ENCODE peak calls at places on chromosomes 12 and 14, in five cellular contexts. B is testis; J is uterus; H is CD4-positive, alpha-beta T cell; V is dorsolateral prefrontal cortex. G is an unnamed sample.

GRCh38 chr12:79522237-79522636 is 168.5 kb downstream of the PAWR start:
- DNase-seq in B (no peak), J (no peak), V (no peak), H (no peak), G (no peak)

GRCh38 chr12:64007853-64008252 is 163.4 kb downstream of the SRGAP1 start:
- DNase-seq in B (no peak), H (no peak), J (no peak), V (no peak), G (no peak)

GRCh38 chr12:118742426-118742825 is 238.9 kb upstream of the SRRM4 start:
- DNase-seq in B (no peak), H (no peak), V (no peak), J (no peak), G (no peak)

GRCh38 chr12:119512772-119513497 is 80.6 kb upstream of the TMEM233 start:
- DNase-seq in J (no peak), H (no peak), V (no peak), B (peak), G (no peak)

GRCh38 chr14:57714487-57714899 is 151.4 kb downstream of the SLC35F4 start:
- DNase-seq in V (no peak), H (no peak), J (no peak), B (no peak), G (no peak)

GRCh38 chr14:96756745-96757144 is 40.4 kb upstream of the VRK1 start:
- DNase-seq in H (no peak), J (no peak), B (no peak), V (no peak), G (no peak)

GRCh38 chr12:9039397-9039977 is 50.1 kb downstream of the KLRG1 start:
- DNase-seq in H (no peak), B (peak), V (no peak), J (no peak), G (peak)

GRCh38 chr14:90815817-90816662 is at the start of gene TTC7B:
- DNase-seq in J (no peak), V (peak), H (no peak), B (no peak), G (peak)

GRCh38 chr14:73142216-73142615 is 5.9 kb downstream of the PSEN1 start:
- DNase-seq in J (no peak), H (no peak), V (no peak), B (no peak), G (no peak)

GRCh38 chr12:99200711-99201384 is 446.7 kb upstream of the GARIN6 start:
- DNase-seq in B (no peak), V (no peak), H (no peak), J (no peak), G (no peak)

GRCh38 chr14:61533513-61534255 is 161.6 kb upstream of the HIF1A start:
- DNase-seq in H (no peak), J (no peak), B (no peak), V (no peak), G (no peak)

GRCh38 chr14:58979325-58979724 is 209.1 kb upstream of the DAAM1 start:
- DNase-seq in J (no peak), H (no peak), V (no peak), B (no peak), G (no peak)

GRCh38 chr12:49098035-49098451 is 3.4 kb upstream of the DHH start:
- DNase-seq in H (peak), B (peak), V (peak), J (peak), G (peak)

GRCh38 chr14:45057881-45058364 is 26.0 kb upstream of the PRPF39 start:
- DNase-seq in B (no peak), V (no peak), H (no peak), J (no peak), G (no peak)

GRCh38 chr14:33758545-33758944 is 192.3 kb downstream of the EGLN3 start:
- DNase-seq in H (no peak), B (no peak), J (no peak), V (no peak), G (no peak)

GRCh38 chr12:115210533-115211252 is 526.7 kb upstream of the TBX3 start:
- DNase-seq in B (peak), H (no peak), J (no peak), V (no peak), G (no peak)

GRCh38 chr14:52055215-52055614 is 13.6 kb downstream of the NID2 start:
- DNase-seq in H (no peak), V (no peak), B (no peak), J (no peak), G (no peak)

GRCh38 chr12:52232233-52232915 is 669 bp upstream of the KRT7 start:
- DNase-seq in V (no peak), B (no peak), H (no peak), J (no peak), G (no peak)

GRCh38 chr12:114306646-114307045 is 99.3 kb downstream of the TBX5 start:
- DNase-seq in J (no peak), H (no peak), B (no peak), V (no peak), G (no peak)

GRCh38 chr14:91509083-91509877 is 830 bp downstream of the PPP4R3A start:
- DNase-seq in J (no peak), H (peak), V (peak), B (peak), G (no peak)

GRCh38 chr12:105451798-105452197 is 121.3 kb downstream of the C12orf75 start:
- DNase-seq in V (no peak), J (no peak), H (no peak), B (no peak), G (no peak)

GRCh38 chr12:39357046-39357445 is 85.9 kb downstream of the KIF21A start:
- DNase-seq in H (no peak), B (no peak), J (no peak), V (no peak), G (no peak)

GRCh38 chr12:30972035-30972434 is 45.5 kb downstream of the TSPAN11 start:
- DNase-seq in B (no peak), H (no peak), J (no peak), V (no peak), G (no peak)

GRCh38 chr14:82410064-82410463 is 876.4 kb upstream of the SEL1L start:
- DNase-seq in B (no peak), V (no peak), H (no peak), J (no peak), G (no peak)

GRCh38 chr14:73235531-73236155 is 1.7 kb upstream of the PAPLN start:
- DNase-seq in H (no peak), J (no peak), B (peak), V (no peak), G (peak)

GRCh38 chr12:79358716-79359341 is 331.9 kb downstream of the PAWR start:
- DNase-seq in J (no peak), V (no peak), B (no peak), H (no peak), G (no peak)

GRCh38 chr12:122423258-122424165 is 1.0 kb upstream of the CLIP1 start:
- DNase-seq in J (no peak), H (no peak), B (peak), V (peak), G (no peak)

GRCh38 chr12:14514154-14514842 is 53.4 kb downstream of the PLBD1 start:
- DNase-seq in V (no peak), J (no peak), B (peak), H (no peak), G (no peak)

GRCh38 chr12:19198272-19198671 is 68.7 kb downstream of the PLEKHA5 start:
- DNase-seq in H (no peak), V (no peak), B (no peak), J (no peak), G (no peak)

GRCh38 chr12:51127050-51127729 is 43.8 kb upstream of the CSRNP2 start:
- DNase-seq in B (no peak), V (no peak), H (no peak), J (no peak), G (no peak)

GRCh38 chr14:90567991-90568390 is 171.2 kb downstream of the CALM1 start:
- DNase-seq in J (no peak), B (no peak), H (no peak), V (peak), G (no peak)

GRCh38 chr12:46439793-46440511 is 67.4 kb upstream of the SLC38A2 start:
- DNase-seq in J (no peak), B (no peak), V (no peak), H (no peak), G (no peak)

GRCh38 chr14:71721791-71722190 is 210.4 kb upstream of the RGS6 start:
- DNase-seq in H (no peak), B (no peak), V (no peak), J (no peak), G (no peak)

GRCh38 chr14:71716371-71716770 is 215.9 kb upstream of the RGS6 start:
- DNase-seq in H (no peak), J (no peak), V (no peak), B (no peak), G (no peak)

GRCh38 chr14:71722885-71723284 is 209.3 kb upstream of the RGS6 start:
- DNase-seq in H (no peak), V (no peak), J (no peak), B (no peak), G (no peak)

GRCh38 chr14:71725802-71726638 is 206.2 kb upstream of the RGS6 start:
- DNase-seq in V (no peak), H (no peak), B (no peak), J (no peak), G (no peak)

DNA sequence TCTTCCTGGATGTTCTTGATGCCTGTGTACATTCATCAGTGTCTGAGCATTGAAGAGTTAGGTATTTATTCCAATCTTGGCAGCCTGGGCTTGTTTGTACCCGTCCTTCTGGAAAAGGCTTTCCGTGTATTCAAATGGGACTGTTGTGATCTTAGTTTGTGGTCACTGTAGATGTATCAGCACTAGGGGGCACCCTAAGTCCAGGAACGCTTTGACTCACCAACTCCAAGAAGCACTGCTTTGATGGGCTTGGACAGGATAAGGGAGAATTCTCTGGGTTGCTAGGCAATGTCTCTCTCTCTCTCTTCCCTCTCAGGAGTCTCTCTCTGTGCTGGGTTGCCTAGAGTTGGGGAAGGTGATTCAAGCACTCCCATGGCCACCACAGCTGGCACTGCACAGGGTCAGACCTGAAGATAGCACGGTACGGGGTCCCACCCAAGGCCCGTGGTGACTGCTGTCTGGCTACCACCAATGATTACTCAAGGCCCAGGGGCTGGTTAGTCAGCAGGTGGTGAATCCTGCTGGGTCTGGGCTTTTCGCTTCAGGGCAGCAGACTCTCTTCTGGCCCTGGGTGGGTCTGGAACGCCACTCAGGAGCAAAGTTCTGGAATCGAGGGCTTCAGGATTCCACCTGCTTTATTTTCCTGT is 211.1 kb upstream of the RGS6 start:
- DNase-seq in B (peak), J (no peak), V (no peak), H (no peak), G (peak)
- TF ChIP-seq CTCF in B (no peak), J (peak), V (peak), H (no peak), G (peak)

DNA sequence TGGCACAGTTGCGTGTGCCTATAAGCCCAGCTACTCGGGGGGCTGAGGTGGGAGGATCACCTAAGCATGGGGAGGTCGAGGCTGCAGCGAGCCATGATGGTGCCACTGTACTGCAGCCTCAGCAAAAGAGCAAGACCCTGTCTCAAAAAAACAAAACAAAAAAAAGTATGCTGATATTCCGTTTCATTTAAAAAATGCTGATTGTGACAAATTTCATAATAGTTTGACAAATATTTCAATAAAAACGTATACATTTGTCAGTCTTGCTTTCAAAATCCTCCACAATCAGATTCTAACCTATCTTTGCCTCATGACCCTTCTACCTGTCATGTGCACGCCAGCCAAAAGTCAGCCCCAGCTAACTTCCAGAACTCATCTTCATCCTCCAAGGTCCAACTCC is 9.8 kb downstream of the USP44 start:
- DNase-seq in V (no peak), B (no peak), J (no peak), H (no peak), G (no peak)
- TF ChIP-seq CTCF in V (no peak), B (no peak), J (no peak), H (no peak), G (no peak)

DNA sequence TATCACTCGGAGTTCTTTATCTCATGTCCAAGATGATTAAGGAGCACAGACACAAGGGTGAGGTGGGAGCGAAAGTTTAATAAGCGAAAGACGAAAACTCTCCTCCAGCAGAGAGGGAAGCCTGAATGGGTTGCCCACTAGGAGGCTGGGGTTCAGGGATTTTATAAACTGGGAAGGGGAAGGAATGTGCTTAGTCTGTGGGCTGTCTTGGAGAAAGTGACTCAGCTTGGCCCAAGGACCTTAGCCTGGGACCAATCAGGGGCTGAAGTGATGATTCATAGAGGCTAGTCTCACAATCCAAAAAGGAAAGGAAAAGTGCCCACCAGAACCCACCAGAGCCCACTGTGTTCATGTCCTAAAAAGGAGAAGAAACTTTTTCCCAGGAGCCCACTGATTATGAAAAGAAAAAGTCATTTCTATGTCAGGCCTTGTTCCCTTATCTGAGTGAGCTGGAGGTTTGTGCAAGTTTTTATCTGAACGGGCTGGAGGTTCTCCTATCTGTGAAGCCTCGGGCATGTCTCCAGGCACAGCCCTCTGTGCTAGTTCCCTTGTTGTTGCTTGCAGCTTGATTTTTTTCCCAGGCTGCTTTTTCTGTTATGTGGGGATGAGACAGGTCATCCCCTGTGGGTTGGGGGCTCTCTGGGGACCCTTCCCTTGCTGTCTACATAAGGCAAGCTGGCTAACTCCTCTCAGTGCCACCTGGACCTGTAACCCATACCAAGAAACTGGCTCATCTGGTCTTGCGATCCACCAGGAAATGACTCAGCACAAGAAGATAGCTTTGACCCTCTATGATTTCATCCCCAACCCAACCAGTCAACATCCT is 8.3 kb upstream of the GOLGA5 start:
- DNase-seq in H (no peak), J (peak), V (no peak), B (peak), G (no peak)
- TF ChIP-seq CTCF in H (no peak), J (no peak), V (no peak), B (peak), G (no peak)

GRCh38 chr14:79093542-79093941 is 923.4 kb downstream of the NRXN3 start:
- DNase-seq in H (no peak), V (no peak), B (no peak), J (no peak), G (no peak)

GRCh38 chr14:79090781-79091180 is 920.6 kb downstream of the NRXN3 start:
- DNase-seq in H (no peak), B (no peak), J (no peak), V (no peak), G (no peak)

DNA sequence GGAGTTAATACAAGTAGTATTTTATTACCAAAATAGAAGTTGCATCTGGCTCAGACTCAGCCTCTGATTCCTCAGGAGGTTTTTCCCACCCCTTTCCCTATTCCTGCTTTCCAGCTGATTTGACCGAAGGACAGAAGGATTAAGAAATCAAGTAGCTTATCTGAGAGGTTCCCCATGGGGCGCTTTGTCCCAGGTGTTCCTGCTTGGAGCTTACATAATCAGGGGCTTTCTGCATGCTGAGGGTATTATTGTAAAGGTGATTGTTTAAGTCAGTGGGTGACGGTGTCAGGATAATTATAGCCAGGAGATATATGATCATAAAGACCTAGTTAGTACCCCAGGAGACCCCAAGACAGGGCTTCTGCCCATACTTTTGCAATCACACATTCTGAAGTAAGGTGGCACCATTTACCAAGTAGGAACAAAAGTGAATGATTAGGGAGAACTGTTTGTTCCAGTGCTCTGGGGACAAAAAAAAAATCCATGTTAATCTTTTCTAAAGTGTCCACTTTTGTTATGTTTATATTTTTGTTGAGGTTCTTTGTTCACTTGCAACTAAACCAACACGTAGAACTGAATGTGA is 921.3 kb downstream of the NRXN3 start:
- DNase-seq in B (no peak), H (no peak), J (no peak), V (no peak), G (no peak)
- TF ChIP-seq CTCF in B (no peak), H (no peak), J (no peak), V (no peak), G (peak)

DNA sequence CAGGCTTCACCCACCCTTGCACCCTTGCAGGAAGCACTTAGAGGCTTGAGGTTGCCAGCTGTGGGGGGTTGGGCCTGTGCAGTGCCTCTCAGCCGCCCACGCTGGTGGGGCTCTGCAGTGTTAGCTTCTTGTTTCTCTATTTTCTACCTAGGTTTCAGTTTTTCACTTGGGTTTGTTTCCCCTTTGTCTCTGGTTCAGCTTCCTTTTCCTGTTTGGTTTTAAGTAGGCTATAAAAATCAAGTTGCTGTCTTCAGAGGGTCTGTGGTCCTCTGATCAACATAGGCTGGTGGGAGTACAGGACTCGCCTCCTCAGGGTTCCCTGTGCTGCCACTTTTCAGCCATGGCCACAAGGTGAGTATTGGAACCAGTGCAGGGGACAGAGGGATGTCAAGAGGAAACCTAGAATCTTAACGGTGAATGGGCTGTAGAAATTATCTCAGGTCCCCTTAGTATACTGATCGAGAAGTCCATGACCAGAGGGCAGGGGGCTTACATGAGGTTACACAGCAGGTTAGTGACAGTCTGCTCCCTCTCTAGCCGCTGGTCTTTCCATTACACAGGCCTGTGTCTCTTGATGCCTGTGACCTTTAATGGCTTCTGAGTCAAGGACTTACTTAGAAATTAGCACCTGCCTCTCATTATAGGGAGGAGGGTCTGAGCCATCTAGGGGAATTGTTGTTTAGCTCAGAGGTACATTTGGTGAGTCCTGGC is at the start of gene EVL:
- DNase-seq in J (no peak), H (peak), B (no peak), V (no peak), G (no peak)
- TF ChIP-seq CTCF in J (no peak), H (no peak), B (no peak), V (no peak), G (no peak)